ENCODE peak calls at places on chromosomes 2 and 18, in five cellular contexts. C is amniotic stem cell; V is stimulated activated CD8-positive, alpha-beta memory T cell treated with anti-CD3 and anti-CD28 coated beads, Interleukin-7, amount 100 ng/mL, for 24 hours; F is LoVo; R is astrocyte. E is an unnamed sample.

GRCh38 chr2:20186078-20186854 is 38.7 kb downstream of the SDC1 start:
- DNase-seq in C (no peak), V (no peak), F (no peak), R (peak; percentile 47), E (no peak)

GRCh38 chr18:37450434-37451133 is 115.0 kb downstream of the CELF4 start:
- DNase-seq in C (no peak), V (no peak), F (no peak), R (no peak), E (no peak)

GRCh38 chr18:78871631-78872030 is 108.0 kb upstream of the SALL3 start:
- DNase-seq in C (no peak), V (no peak), F (no peak), R (no peak), E (no peak)

GRCh38 chr2:241558532-241559488 is at the start of gene BOK:
- DNase-seq in C (peak; percentile 34), V (no peak), F (peak; percentile 76), R (peak; percentile 74), E (peak; percentile 92)

GRCh38 chr18:25057491-25058050 is 294.4 kb downstream of the ZNF521 start:
- DNase-seq in C (no peak), V (no peak), F (no peak), R (no peak), E (no peak)

GRCh38 chr18:22193466-22193865 is 24.1 kb downstream of the GATA6 start:
- DNase-seq in C (no peak), V (no peak), F (no peak), R (no peak), E (peak; percentile 63)

GRCh38 chr2:225270861-225271260 is 128.6 kb upstream of the NYAP2 start:
- DNase-seq in C (no peak), V (no peak), F (peak; percentile 80), R (peak; percentile 58), E (peak; percentile 37)

GRCh38 chr2:236215196-236215595 is 47.0 kb upstream of the GBX2 start:
- DNase-seq in C (no peak), V (no peak), F (no peak), R (no peak), E (no peak)

GRCh38 chr2:227280895-227281294 is 44.2 kb upstream of the MFF start:
- DNase-seq in C (no peak), V (no peak), F (no peak), R (no peak), E (no peak)

GRCh38 chr2:208074610-208075356 is 49.5 kb upstream of the PLEKHM3 start:
- DNase-seq in C (no peak), V (no peak), F (no peak), R (no peak), E (no peak)

GRCh38 chr2:187078297-187078696 is 229.3 kb upstream of the ZSWIM2 start:
- DNase-seq in C (no peak), V (no peak), F (no peak), R (peak; percentile 14), E (no peak)

GRCh38 chr2:152176113-152176714 is 651 bp upstream of the STAM2 start:
- DNase-seq in C (no peak), V (no peak), F (peak; percentile 34), R (peak; percentile 44), E (peak; percentile 37)

GRCh38 chr2:48738806-48739205 is 16.7 kb downstream of the LHCGR start:
- DNase-seq in C (no peak), V (no peak), F (no peak), R (peak; percentile 91), E (peak; percentile 12)

GRCh38 chr2:188435115-188435514 is 143.4 kb downstream of the GULP1 start:
- DNase-seq in C (no peak), V (no peak), F (no peak), R (no peak), E (no peak)

GRCh38 chr2:8088810-8089209 is 593.0 kb upstream of the ID2 start:
- DNase-seq in C (no peak), V (no peak), F (no peak), R (no peak), E (no peak)

GRCh38 chr2:138997849-138998517 is 217.8 kb upstream of the NXPH2 start:
- DNase-seq in C (peak; percentile 49), V (no peak), F (no peak), R (peak; percentile 54), E (no peak)

GRCh38 chr2:187994464-187995331 is 297.0 kb upstream of the GULP1 start:
- DNase-seq in C (no peak), V (no peak), F (no peak), R (peak; percentile 10), E (no peak)

GRCh38 chr2:182377467-182377866 is 49.4 kb downstream of the PDE1A start:
- DNase-seq in C (no peak), V (no peak), F (no peak), R (no peak), E (no peak)

GRCh38 chr2:172251231-172251630 is 148.5 kb upstream of the DLX2 start:
- DNase-seq in C (no peak), V (no peak), F (no peak), R (peak; percentile 71), E (peak; percentile 88)

GRCh38 chr2:3536682-3537632 is 17.6 kb upstream of the ADI1 start:
- DNase-seq in C (peak; percentile 32), V (no peak), F (peak; percentile 61), R (peak; percentile 46), E (peak; percentile 79)

GRCh38 chr2:180411631-180412030 is 404.5 kb upstream of the CWC22 start:
- DNase-seq in C (no peak), V (no peak), F (no peak), R (no peak), E (peak; percentile 23)

GRCh38 chr2:13005761-13006336 is 289.1 kb downstream of the TRIB2 start:
- DNase-seq in C (no peak), V (no peak), F (no peak), R (no peak), E (peak; percentile 62)

GRCh38 chr2:239381709-239382134 is 19.1 kb downstream of the HDAC4 start:
- DNase-seq in C (no peak), V (no peak), F (no peak), R (no peak), E (no peak)

GRCh38 chr2:55133467-55134315 is 83.4 kb upstream of the RTN4 start:
- DNase-seq in C (no peak), V (no peak), F (no peak), R (peak; percentile 92), E (peak; percentile 76)

GRCh38 chr2:198546091-198546490 is 741.7 kb downstream of the PLCL1 start:
- DNase-seq in C (no peak), V (no peak), F (no peak), R (no peak), E (no peak)

GRCh38 chr2:220893411-220893810 is 678.7 kb downstream of the EPHA4 start:
- DNase-seq in C (no peak), V (no peak), F (no peak), R (peak; percentile 89), E (no peak)

GRCh38 chr2:143455317-143455716 is 326.1 kb downstream of the ARHGAP15 start:
- DNase-seq in C (no peak), V (no peak), F (no peak), R (no peak), E (no peak)

GRCh38 chr2:19048593-19049264 is 309.7 kb downstream of the OSR1 start:
- DNase-seq in C (no peak), V (no peak), F (peak; percentile 4), R (no peak), E (no peak)

GRCh38 chr2:9712263-9712662 is 81.5 kb upstream of the YWHAQ start:
- DNase-seq in C (no peak), V (no peak), F (no peak), R (no peak), E (no peak)

GRCh38 chr2:217412721-217413120 is 552.9 kb upstream of the TNP1 start:
- DNase-seq in C (no peak), V (no peak), F (no peak), R (peak; percentile 57), E (no peak)

GRCh38 chr2:100518801-100519200 is 44.0 kb upstream of the PDCL3 start:
- DNase-seq in C (no peak), V (no peak), F (no peak), R (no peak), E (no peak)

GRCh38 chr2:12714391-12715221 is 2.1 kb upstream of the TRIB2 start:
- DNase-seq in C (peak; percentile 9), V (no peak), F (peak; percentile 4), R (peak; percentile 64), E (peak; percentile 48)

GRCh38 chr2:40244251-40245010 is 207.5 kb downstream of the SLC8A1 start:
- DNase-seq in C (no peak), V (no peak), F (no peak), R (peak; percentile 74), E (peak; percentile 69)

GRCh38 chr2:157744571-157745076 is 116.0 kb upstream of the ACVR1C start:
- DNase-seq in C (no peak), V (no peak), F (no peak), R (no peak), E (no peak)

E was measured in dermis blood vessel endothelial cell.